ENCODE peak calls at places on chromosomes 16 and 17, in six cellular contexts. P is naive thymus-derived CD4-positive, alpha-beta T cell; H is anterior cingulate cortex; Y is stimulated activated CD8-positive, alpha-beta memory T cell treated with anti-CD3 and anti-CD28 coated beads, Interleukin-4, amount 100 ng/mL, for 48 hours; Q is foreskin fibroblast; L is non-pigmented ciliary epithelial cell. S is an unnamed sample.

GRCh38 chr17:81481011-81481799 is 31.4 kb downstream of the ACTG1 start:
- DNase-seq in P (peak), H (peak), Y (peak), Q (peak), L (no peak), S (no peak)

GRCh38 chr17:76539631-76540271 is at the start of gene PRCD:
- DNase-seq in P (no peak), H (no peak), Y (no peak), Q (no peak), L (no peak), S (no peak)

GRCh38 chr17:29699283-29699682 is 76.6 kb upstream of the CORO6 start:
- DNase-seq in P (no peak), H (no peak), Y (no peak), Q (peak), L (no peak), S (no peak)

GRCh38 chr17:77779711-77780539 is 178.6 kb upstream of the TNRC6C start:
- DNase-seq in P (no peak), H (no peak), Y (no peak), Q (no peak), L (no peak), S (no peak)

GRCh38 chr17:7834891-7835817 is 1.1 kb downstream of the KDM6B start:
- DNase-seq in P (peak), H (peak), Y (peak), Q (peak), L (peak), S (peak)

GRCh38 chr16:81335669-81336068 is 20.9 kb downstream of the GAN start:
- DNase-seq in P (peak), H (no peak), Y (peak), Q (no peak), L (no peak), S (no peak)

GRCh38 chr16:74950511-74950910 is 34.4 kb downstream of the WDR59 start:
- DNase-seq in P (no peak), H (no peak), Y (no peak), Q (no peak), L (no peak), S (no peak)

GRCh38 chr17:47990962-47991731 is 20.2 kb downstream of the CDK5RAP3 start:
- DNase-seq in P (no peak), H (no peak), Y (no peak), Q (peak), L (no peak), S (no peak)

GRCh38 chr16:85718153-85718477 is 29.4 kb upstream of the GINS2 start:
- DNase-seq in P (no peak), H (no peak), Y (no peak), Q (no peak), L (no peak), S (no peak)

GRCh38 chr16:5595849-5596248 is 498.3 kb upstream of the EEF2KMT start:
- DNase-seq in P (no peak), H (no peak), Y (no peak), Q (no peak), L (no peak), S (no peak)

GRCh38 chr17:44105483-44105882 is 18.0 kb downstream of the HDAC5 start:
- DNase-seq in P (no peak), H (no peak), Y (no peak), Q (no peak), L (no peak), S (no peak)

GRCh38 chr16:82470506-82471196 is 156.1 kb upstream of the CDH13 start:
- DNase-seq in P (no peak), H (no peak), Y (no peak), Q (no peak), L (no peak), S (no peak)

GRCh38 chr17:30996481-30996880 is 25.6 kb downstream of the RNF135 start:
- DNase-seq in P (no peak), H (no peak), Y (no peak), Q (no peak), L (no peak), S (no peak)

GRCh38 chr17:19724501-19725420 is 8.4 kb upstream of the SLC47A2 start:
- DNase-seq in P (peak), H (no peak), Y (peak), Q (peak), L (no peak), S (no peak)

GRCh38 chr16:3101841-3102470 is 2.9 kb upstream of the ZSCAN10 start:
- DNase-seq in P (no peak), H (no peak), Y (peak), Q (no peak), L (no peak), S (no peak)

GRCh38 chr17:15096511-15096910 is 168.6 kb downstream of the PMP22 start:
- DNase-seq in P (no peak), H (no peak), Y (no peak), Q (no peak), L (no peak), S (no peak)

GRCh38 chr17:4998027-4998665 is 396 bp downstream of the KIF1C start:
- DNase-seq in P (no peak), H (no peak), Y (no peak), Q (no peak), L (no peak), S (no peak)

GRCh38 chr16:47965439-47965838 is 190.4 kb downstream of the ABCC12 start:
- DNase-seq in P (no peak), H (no peak), Y (no peak), Q (peak), L (no peak), S (peak)

GRCh38 chr17:41578538-41578937 is 6.7 kb upstream of the KRT9 start:
- DNase-seq in P (no peak), H (no peak), Y (no peak), Q (no peak), L (no peak), S (no peak)

GRCh38 chr16:15552507-15552906 is 90.4 kb downstream of the MARF1 start:
- DNase-seq in P (no peak), H (no peak), Y (peak), Q (no peak), L (no peak), S (no peak)

GRCh38 chr17:60327122-60327869 is 64.6 kb downstream of the USP32 start:
- DNase-seq in P (no peak), H (peak), Y (no peak), Q (no peak), L (no peak), S (no peak)

GRCh38 chr17:4152471-4152870 is 9.5 kb downstream of the CYB5D2 start:
- DNase-seq in P (no peak), H (no peak), Y (no peak), Q (peak), L (no peak), S (peak)

GRCh38 chr16:65118866-65119265 is 3.0 kb downstream of the CDH11 start:
- DNase-seq in P (no peak), H (no peak), Y (no peak), Q (peak), L (no peak), S (no peak)

S was measured in GM04503.